ENCODE peak calls at places on chromosomes 6 and 20, in six cellular contexts. One of them, this sample, is unnamed.

GRCh38 chr6:41568585-41569384 is 22.6 kb downstream of the FOXP4 start:
- DNase-seq in H9: no peak
- DNase-seq in right lobe of liver: peak; percentile 54
- DNase-seq in fibroblast of lung: peak; percentile 22
- DNase-seq in PC-9: no peak
- DNase-seq in upper lobe of right lung: peak; percentile 82
- DNase-seq in this sample: no peak

GRCh38 chr6:163634514-163635171 is 220.1 kb downstream of the QKI start:
- DNase-seq in upper lobe of right lung: no peak
- DNase-seq in H9: peak; percentile 64
- DNase-seq in PC-9: no peak
- DNase-seq in right lobe of liver: no peak
- DNase-seq in fibroblast of lung: no peak
- DNase-seq in this sample: peak; percentile 79

GRCh38 chr20:63210011-63210605 is 5.8 kb downstream of the YTHDF1 start:
- DNase-seq in PC-9: no peak
- DNase-seq in fibroblast of lung: no peak
- DNase-seq in upper lobe of right lung: no peak
- DNase-seq in right lobe of liver: no peak
- DNase-seq in H9: no peak
- DNase-seq in this sample: peak; percentile 84

GRCh38 chr20:62892348-62893304 is 31.0 kb upstream of the TCFL5 start:
- DNase-seq in H9: no peak
- DNase-seq in right lobe of liver: no peak
- DNase-seq in PC-9: no peak
- DNase-seq in upper lobe of right lung: no peak
- DNase-seq in fibroblast of lung: no peak
- DNase-seq in this sample: peak; percentile 72

GRCh38 chr20:23340524-23340923 is 10.1 kb upstream of the NXT1 start:
- DNase-seq in upper lobe of right lung: no peak
- DNase-seq in fibroblast of lung: peak; percentile 83
- DNase-seq in right lobe of liver: peak; percentile 34
- DNase-seq in PC-9: peak; percentile 59
- DNase-seq in H9: peak; percentile 76
- DNase-seq in this sample: no peak

GRCh38 chr6:169452117-169452868 is 198.6 kb upstream of the THBS2 start:
- DNase-seq in H9: no peak
- DNase-seq in upper lobe of right lung: no peak
- DNase-seq in fibroblast of lung: peak; percentile 94
- DNase-seq in right lobe of liver: no peak
- DNase-seq in PC-9: peak; percentile 70
- DNase-seq in this sample: no peak

GRCh38 chr6:72890671-72891070 is 268.8 kb downstream of the KCNQ5 start:
- DNase-seq in fibroblast of lung: peak; percentile 19
- DNase-seq in PC-9: no peak
- DNase-seq in upper lobe of right lung: no peak
- DNase-seq in H9: no peak
- DNase-seq in right lobe of liver: no peak
- DNase-seq in this sample: no peak

GRCh38 chr20:38190936-38191371 is 25.9 kb upstream of the TGM2 start:
- DNase-seq in H9: no peak
- DNase-seq in PC-9: no peak
- DNase-seq in upper lobe of right lung: no peak
- DNase-seq in fibroblast of lung: no peak
- DNase-seq in right lobe of liver: no peak
- DNase-seq in this sample: peak; percentile 71

GRCh38 chr20:3238616-3239025 is 369 bp downstream of the SLC4A11 start:
- DNase-seq in right lobe of liver: no peak
- DNase-seq in PC-9: no peak
- DNase-seq in fibroblast of lung: no peak
- DNase-seq in H9: peak; percentile 60
- DNase-seq in upper lobe of right lung: no peak
- DNase-seq in this sample: peak; percentile 70

GRCh38 chr6:158574800-158575199 is 14.9 kb downstream of the TMEM181 start:
- DNase-seq in upper lobe of right lung: no peak
- DNase-seq in PC-9: no peak
- DNase-seq in fibroblast of lung: no peak
- DNase-seq in right lobe of liver: no peak
- DNase-seq in H9: no peak
- DNase-seq in this sample: no peak

GRCh38 chr6:32967151-32968091 is 973 bp upstream of the BRD2 start:
- DNase-seq in H9: peak; percentile 65
- DNase-seq in upper lobe of right lung: no peak
- DNase-seq in fibroblast of lung: peak; percentile 61
- DNase-seq in PC-9: peak; percentile 72
- DNase-seq in right lobe of liver: no peak
- DNase-seq in this sample: no peak

GRCh38 chr20:32886652-32887051 is 27.9 kb downstream of the EFCAB8 start:
- DNase-seq in right lobe of liver: no peak
- DNase-seq in fibroblast of lung: no peak
- DNase-seq in PC-9: no peak
- DNase-seq in upper lobe of right lung: no peak
- DNase-seq in H9: peak; percentile 53
- DNase-seq in this sample: no peak
- H3K9me3 ChIP-seq in right lobe of liver: no peaks in the 10 kb centered on the region
- H3K9me3 ChIP-seq in fibroblast of lung: no peaks in the 10 kb centered on the region
- H3K9me3 ChIP-seq in PC-9: no peaks in the 10 kb centered on the region
- H3K9me3 ChIP-seq in upper lobe of right lung: no peaks in the 10 kb centered on the region
- H3K9me3 ChIP-seq in H9: no peaks in the 10 kb centered on the region
- H3K9me3 ChIP-seq in this sample: no peaks in the 10 kb centered on the region

DNA sequence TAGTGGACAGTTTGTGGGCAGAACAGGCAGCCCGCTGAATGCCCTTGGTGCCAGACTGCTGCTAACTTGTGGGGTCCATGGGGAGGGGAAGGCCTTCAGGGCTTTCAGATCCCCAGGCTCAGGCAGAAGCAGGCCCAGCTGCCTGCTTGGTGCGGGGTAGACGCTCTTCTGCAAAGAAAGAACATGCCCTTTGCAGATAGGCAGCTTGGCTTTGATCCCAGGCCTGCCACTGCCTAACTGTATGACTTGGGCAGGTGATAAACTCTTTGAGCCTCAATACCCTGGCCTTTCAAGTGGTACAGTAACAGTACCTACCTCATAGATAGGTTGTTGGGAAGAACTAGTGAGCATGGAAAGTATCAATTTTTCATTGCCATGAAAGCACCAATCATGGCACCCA is 28.4 kb downstream of the CHMP4B start:
- DNase-seq in fibroblast of lung: no peak
- DNase-seq in PC-9: no peak
- DNase-seq in upper lobe of right lung: no peak
- DNase-seq in right lobe of liver: peak; percentile 67
- DNase-seq in H9: no peak
- DNase-seq in this sample: no peak
- H3K4me1 ChIP-seq in fibroblast of lung: no peaks in the 10 kb centered on the region
- H3K4me1 ChIP-seq in PC-9: peaks cover 29% of the 10 kb centered on the region
- H3K4me1 ChIP-seq in upper lobe of right lung: peaks cover 73% of the 10 kb centered on the region
- H3K4me1 ChIP-seq in right lobe of liver: peaks cover 94% of the 10 kb centered on the region
- H3K4me1 ChIP-seq in H9: peaks cover 3% of the 10 kb centered on the region
- H3K4me1 ChIP-seq in this sample: peaks cover 15% of the 10 kb centered on the region

GRCh38 chr6:81751388-81752083 is 945 bp downstream of the TENT5A start:
- DNase-seq in H9: peak; percentile 39
- DNase-seq in right lobe of liver: peak; percentile 70
- DNase-seq in PC-9: no peak
- DNase-seq in upper lobe of right lung: peak; percentile 87
- DNase-seq in fibroblast of lung: peak; percentile 49
- DNase-seq in this sample: peak; percentile 62
- TF ChIP-seq CTCF in H9: no peak
- TF ChIP-seq CTCF in right lobe of liver: no peak
- TF ChIP-seq CTCF in PC-9: no peak
- TF ChIP-seq CTCF in upper lobe of right lung: no peak
- TF ChIP-seq CTCF in fibroblast of lung: no peak
- TF ChIP-seq CTCF in this sample: no peak

DNA sequence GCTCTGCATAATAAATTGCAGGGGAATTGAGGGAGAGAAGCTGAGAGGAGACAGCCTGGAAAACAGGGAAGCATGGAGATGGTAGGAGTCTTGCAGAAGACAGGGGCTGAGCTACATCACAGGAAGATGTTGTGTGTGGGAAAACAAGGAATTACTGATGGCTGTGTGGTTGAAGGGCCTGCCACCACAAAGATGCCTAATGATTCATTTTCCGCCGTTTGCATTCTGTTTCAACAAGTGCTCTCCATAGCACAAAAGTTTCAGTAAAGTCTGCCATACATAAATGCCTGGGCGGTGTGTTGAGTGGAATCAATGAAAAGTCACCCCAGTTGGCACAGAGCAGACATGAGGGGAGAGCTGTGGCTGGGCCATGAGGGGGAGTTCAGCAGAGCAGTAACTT is 5.6 kb upstream of the KLHL31 start:
- DNase-seq in H9: no peak
- DNase-seq in fibroblast of lung: peak; percentile 11
- DNase-seq in upper lobe of right lung: no peak
- DNase-seq in PC-9: no peak
- DNase-seq in right lobe of liver: no peak
- DNase-seq in this sample: no peak
- H3K9me3 ChIP-seq in H9: no peaks in the 10 kb centered on the region
- H3K9me3 ChIP-seq in fibroblast of lung: no peaks in the 10 kb centered on the region
- H3K9me3 ChIP-seq in upper lobe of right lung: no peaks in the 10 kb centered on the region
- H3K9me3 ChIP-seq in PC-9: peaks cover 2% of the 10 kb centered on the region
- H3K9me3 ChIP-seq in right lobe of liver: no peaks in the 10 kb centered on the region
- H3K9me3 ChIP-seq in this sample: no peaks in the 10 kb centered on the region

This sample was measured in RWPE2.